ENCODE peak calls at places on chromosomes 6 and 20, in nine cellular contexts. C, L, B, X, A, N, F, Y and Z are unnamed samples.

GRCh38 chr6:27161946-27162603 is 85.4 kb upstream of the PRSS16 start:
- DNase-seq in B (peak; percentile 84), N (no peak), Y (no peak), L (peak; percentile 52), A (peak; percentile 41), X (peak; percentile 68), F (peak; percentile 87), C (no peak), Z (peak; percentile 62)

GRCh38 chr20:58959652-58960051 is 21.4 kb upstream of the NELFCD start:
- DNase-seq in C (no peak), A (no peak), Y (no peak), X (no peak), F (no peak), N (no peak), L (no peak), B (no peak), Z (no peak)

GRCh38 chr6:43817192-43817591 is 47.2 kb downstream of the VEGFA start:
- DNase-seq in B (peak; percentile 58), C (peak; percentile 43), N (no peak), A (no peak), X (peak; percentile 72), Y (no peak), F (peak; percentile 72), L (no peak), Z (peak; percentile 61)

GRCh38 chr20:3106185-3106584 is 21.7 kb upstream of the AVP start:
- DNase-seq in N (no peak), Y (no peak), B (no peak), X (no peak), F (no peak), A (no peak), C (no peak), L (no peak), Z (no peak)

GRCh38 chr6:84282566-84282965 is 55.1 kb upstream of the CEP162 start:
- DNase-seq in C (no peak), X (no peak), Y (no peak), B (no peak), L (no peak), F (no peak), N (no peak), A (no peak), Z (no peak)

GRCh38 chr6:167581637-167582036 is 245.1 kb upstream of the AFDN start:
- DNase-seq in Y (no peak), L (no peak), X (no peak), N (no peak), C (no peak), B (no peak), F (no peak), A (no peak), Z (no peak)

GRCh38 chr20:64242797-64243475 is 12.6 kb upstream of the PCMTD2 start:
- DNase-seq in C (no peak), B (no peak), X (no peak), L (no peak), Y (no peak), N (no peak), A (no peak), F (no peak), Z (no peak)

GRCh38 chr20:1357921-1358671 is 29.2 kb upstream of the SDCBP2 start:
- DNase-seq in C (no peak), N (no peak), X (no peak), L (no peak), B (no peak), Y (no peak), F (peak; percentile 71), A (no peak), Z (no peak)